ENCODE peak calls at places on chromosome 22, in six cellular contexts. One of them, this sample, is unnamed.

GRCh38 chr22:39525658-39525975 is 5.3 kb downstream of the ATF4 start:
- DNase-seq in T-cell: no peak
- DNase-seq in tibial artery: no peak
- DNase-seq in GM04504: no peak
- DNase-seq in kidney tubule cell: peak; percentile 18
- DNase-seq in fibroblast of lung: no peak
- DNase-seq in this sample: no peak

GRCh38 chr22:26259510-26259909 is 90.2 kb downstream of the SEZ6L start:
- DNase-seq in T-cell: no peak
- DNase-seq in tibial artery: no peak
- DNase-seq in GM04504: no peak
- DNase-seq in kidney tubule cell: peak; percentile 23
- DNase-seq in fibroblast of lung: no peak
- DNase-seq in this sample: no peak

GRCh38 chr22:27985323-27986275 is 66.5 kb upstream of the PITPNB start:
- DNase-seq in T-cell: no peak
- DNase-seq in tibial artery: no peak
- DNase-seq in GM04504: no peak
- DNase-seq in kidney tubule cell: no peak
- DNase-seq in fibroblast of lung: no peak
- DNase-seq in this sample: no peak

GRCh38 chr22:30286813-30287625 is 2.3 kb downstream of the CASTOR1 start:
- DNase-seq in T-cell: peak; percentile 84
- DNase-seq in tibial artery: no peak
- DNase-seq in GM04504: no peak
- DNase-seq in kidney tubule cell: peak; percentile 71
- DNase-seq in fibroblast of lung: peak; percentile 38
- DNase-seq in this sample: no peak

GRCh38 chr22:30444632-30445437 is 19.3 kb downstream of the MTFP1 start:
- DNase-seq in T-cell: no peak
- DNase-seq in tibial artery: no peak
- DNase-seq in GM04504: peak; percentile 23
- DNase-seq in kidney tubule cell: peak; percentile 65
- DNase-seq in fibroblast of lung: peak; percentile 59
- DNase-seq in this sample: no peak

GRCh38 chr22:38230108-38230825 is 28.5 kb downstream of the MAFF start:
- DNase-seq in T-cell: peak; percentile 58
- DNase-seq in tibial artery: no peak
- DNase-seq in GM04504: peak; percentile 24
- DNase-seq in kidney tubule cell: peak; percentile 55
- DNase-seq in fibroblast of lung: peak; percentile 47
- DNase-seq in this sample: no peak

GRCh38 chr22:34946339-34946985 is 119.5 kb upstream of the ISX start:
- DNase-seq in T-cell: no peak
- DNase-seq in tibial artery: no peak
- DNase-seq in GM04504: no peak
- DNase-seq in kidney tubule cell: peak; percentile 44
- DNase-seq in fibroblast of lung: no peak
- DNase-seq in this sample: no peak

GRCh38 chr22:39178206-39179111 is 26.0 kb upstream of the CBX7 start:
- DNase-seq in T-cell: no peak
- DNase-seq in tibial artery: peak; percentile 42
- DNase-seq in GM04504: no peak
- DNase-seq in kidney tubule cell: no peak
- DNase-seq in fibroblast of lung: peak; percentile 45
- DNase-seq in this sample: no peak

GRCh38 chr22:27718186-27719032 is 83.1 kb downstream of the MN1 start:
- DNase-seq in T-cell: no peak
- DNase-seq in tibial artery: peak; percentile 89
- DNase-seq in GM04504: peak; percentile 88
- DNase-seq in kidney tubule cell: peak; percentile 92
- DNase-seq in fibroblast of lung: peak; percentile 86
- DNase-seq in this sample: peak; percentile 73

GRCh38 chr22:23910496-23911190 is 16.5 kb downstream of the MIF start:
- DNase-seq in T-cell: no peak
- DNase-seq in tibial artery: peak; percentile 25
- DNase-seq in GM04504: no peak
- DNase-seq in kidney tubule cell: no peak
- DNase-seq in fibroblast of lung: no peak
- DNase-seq in this sample: no peak

GRCh38 chr22:48099251-48099650 is 1336.8 kb downstream of the TBC1D22A start:
- DNase-seq in T-cell: no peak
- DNase-seq in tibial artery: peak; percentile 43
- DNase-seq in GM04504: no peak
- DNase-seq in kidney tubule cell: no peak
- DNase-seq in fibroblast of lung: no peak
- DNase-seq in this sample: no peak

GRCh38 chr22:44926491-44927415 is 83.1 kb downstream of the PHF21B start:
- DNase-seq in T-cell: no peak
- DNase-seq in tibial artery: no peak
- DNase-seq in GM04504: no peak
- DNase-seq in kidney tubule cell: no peak
- DNase-seq in fibroblast of lung: no peak
- DNase-seq in this sample: no peak

GRCh38 chr22:44869196-44869595 is 116.8 kb downstream of the ARHGAP8 start:
- DNase-seq in T-cell: no peak
- DNase-seq in tibial artery: no peak
- DNase-seq in GM04504: no peak
- DNase-seq in kidney tubule cell: peak; percentile 49
- DNase-seq in fibroblast of lung: no peak
- DNase-seq in this sample: no peak

GRCh38 chr22:17597217-17597616 is 31.3 kb downstream of the ATP6V1E1 start:
- DNase-seq in T-cell: no peak
- DNase-seq in tibial artery: no peak
- DNase-seq in GM04504: peak; percentile 39
- DNase-seq in kidney tubule cell: no peak
- DNase-seq in fibroblast of lung: no peak
- DNase-seq in this sample: no peak

GRCh38 chr22:36583546-36583945 is 54.6 kb upstream of the EIF3D start:
- DNase-seq in T-cell: no peak
- DNase-seq in tibial artery: no peak
- DNase-seq in GM04504: no peak
- DNase-seq in kidney tubule cell: no peak
- DNase-seq in fibroblast of lung: no peak
- DNase-seq in this sample: no peak

GRCh38 chr22:23539135-23539838 is 40.8 kb downstream of the IGLL1 start:
- DNase-seq in T-cell: peak; percentile 70
- DNase-seq in tibial artery: peak; percentile 86
- DNase-seq in GM04504: peak; percentile 38
- DNase-seq in kidney tubule cell: peak; percentile 76
- DNase-seq in fibroblast of lung: peak; percentile 78
- DNase-seq in this sample: peak; percentile 29

GRCh38 chr22:32760815-32761214 is 40.7 kb upstream of the TIMP3 start:
- DNase-seq in T-cell: no peak
- DNase-seq in tibial artery: peak; percentile 70
- DNase-seq in GM04504: no peak
- DNase-seq in kidney tubule cell: no peak
- DNase-seq in fibroblast of lung: no peak
- DNase-seq in this sample: no peak

GRCh38 chr22:17549655-17550054 is 13.6 kb upstream of the SLC25A18 start:
- DNase-seq in T-cell: no peak
- DNase-seq in tibial artery: no peak
- DNase-seq in GM04504: no peak
- DNase-seq in kidney tubule cell: no peak
- DNase-seq in fibroblast of lung: no peak
- DNase-seq in this sample: no peak

GRCh38 chr22:32355760-32356159 is 1.9 kb upstream of the RFPL3 start:
- DNase-seq in T-cell: no peak
- DNase-seq in tibial artery: no peak
- DNase-seq in GM04504: no peak
- DNase-seq in kidney tubule cell: peak; percentile 17
- DNase-seq in fibroblast of lung: no peak
- DNase-seq in this sample: no peak

This sample was measured in AG09309.